ENCODE peak calls at places on chromosomes 1 and 21, in six cellular contexts. N, M, F, J, O and D are unnamed samples.

GRCh38 chr21:41726970-41727783 is 39.7 kb downstream of the RIPK4 start:
- DNase-seq in N (peak; percentile 80), M (no peak), F (peak; percentile 63), J (no peak), O (peak; percentile 86), D (no peak)

GRCh38 chr21:27290020-27290419 is 323.1 kb upstream of the ADAMTS5 start:
- DNase-seq in N (no peak), M (no peak), F (no peak), J (no peak), O (no peak), D (no peak)

GRCh38 chr1:14314032-14314431 is 284.5 kb upstream of the KAZN start:
- DNase-seq in N (no peak), M (no peak), F (peak; percentile 4), J (no peak), O (no peak), D (no peak)

GRCh38 chr1:227944931-227945890 is 2.5 kb downstream of the WNT9A start:
- DNase-seq in N (no peak), M (no peak), F (no peak), J (peak; percentile 46), O (no peak), D (peak; percentile 84)

GRCh38 chr1:159795534-159795933 is 6.6 kb upstream of the FCRL6 start:
- DNase-seq in N (no peak), M (no peak), F (no peak), J (no peak), O (no peak), D (no peak)

GRCh38 chr21:29669416-29669815 is 270.4 kb downstream of the GRIK1 start:
- DNase-seq in N (no peak), M (no peak), F (no peak), J (no peak), O (no peak), D (no peak)

GRCh38 chr1:200240655-200241054 is 169.2 kb downstream of the ZNF281 start:
- DNase-seq in N (peak; percentile 24), M (no peak), F (no peak), J (no peak), O (no peak), D (no peak)

GRCh38 chr21:38115870-38116269 is 140.9 kb upstream of the KCNJ15 start:
- DNase-seq in N (no peak), M (no peak), F (no peak), J (no peak), O (no peak), D (no peak)

GRCh38 chr1:232440325-232441059 is 189.4 kb downstream of the SIPA1L2 start:
- DNase-seq in N (no peak), M (no peak), F (no peak), J (no peak), O (no peak), D (no peak)

GRCh38 chr1:207352560-207352959 is 31.1 kb downstream of the CD55 start:
- DNase-seq in N (peak; percentile 26), M (no peak), F (peak; percentile 58), J (no peak), O (no peak), D (no peak)

GRCh38 chr1:206739411-206740076 is 31.0 kb upstream of the IL19 start:
- DNase-seq in N (no peak), M (no peak), F (no peak), J (no peak), O (no peak), D (no peak)

GRCh38 chr1:225470210-225470609 is 42.4 kb upstream of the LBR start:
- DNase-seq in N (no peak), M (no peak), F (no peak), J (no peak), O (no peak), D (no peak)

GRCh38 chr21:45392206-45392971 is 12.6 kb upstream of the COL18A1 start:
- DNase-seq in N (no peak), M (no peak), F (no peak), J (peak; percentile 29), O (no peak), D (no peak)

GRCh38 chr21:44869860-44870747 is 3.4 kb downstream of the PTTG1IP start:
- DNase-seq in N (peak; percentile 97), M (peak; percentile 70), F (peak; percentile 96), J (peak; percentile 59), O (no peak), D (no peak)

GRCh38 chr1:3827813-3828307 is 29.2 kb downstream of the CEP104 start:
- DNase-seq in N (peak; percentile 19), M (no peak), F (no peak), J (no peak), O (no peak), D (no peak)

GRCh38 chr1:84298688-84299535 is 2.6 kb upstream of the SAMD13 start:
- DNase-seq in N (peak; percentile 24), M (no peak), F (peak; percentile 10), J (peak; percentile 33), O (peak; percentile 10), D (no peak)

GRCh38 chr21:38467911-38468310 is 30.4 kb downstream of the ERG start:
- DNase-seq in N (no peak), M (no peak), F (no peak), J (no peak), O (no peak), D (no peak)

GRCh38 chr1:53079251-53079650 is 17.2 kb downstream of the PODN start:
- DNase-seq in N (no peak), M (no peak), F (no peak), J (no peak), O (no peak), D (no peak)

GRCh38 chr1:53080041-53080440 is 18.0 kb downstream of the PODN start:
- DNase-seq in N (no peak), M (no peak), F (no peak), J (no peak), O (no peak), D (no peak)

GRCh38 chr1:53082826-53083225 is 20.8 kb downstream of the PODN start:
- DNase-seq in N (no peak), M (no peak), F (no peak), J (no peak), O (no peak), D (no peak)

GRCh38 chr1:53080769-53081168 is 18.8 kb downstream of the PODN start:
- DNase-seq in N (no peak), M (no peak), F (no peak), J (no peak), O (no peak), D (no peak)

DNA sequence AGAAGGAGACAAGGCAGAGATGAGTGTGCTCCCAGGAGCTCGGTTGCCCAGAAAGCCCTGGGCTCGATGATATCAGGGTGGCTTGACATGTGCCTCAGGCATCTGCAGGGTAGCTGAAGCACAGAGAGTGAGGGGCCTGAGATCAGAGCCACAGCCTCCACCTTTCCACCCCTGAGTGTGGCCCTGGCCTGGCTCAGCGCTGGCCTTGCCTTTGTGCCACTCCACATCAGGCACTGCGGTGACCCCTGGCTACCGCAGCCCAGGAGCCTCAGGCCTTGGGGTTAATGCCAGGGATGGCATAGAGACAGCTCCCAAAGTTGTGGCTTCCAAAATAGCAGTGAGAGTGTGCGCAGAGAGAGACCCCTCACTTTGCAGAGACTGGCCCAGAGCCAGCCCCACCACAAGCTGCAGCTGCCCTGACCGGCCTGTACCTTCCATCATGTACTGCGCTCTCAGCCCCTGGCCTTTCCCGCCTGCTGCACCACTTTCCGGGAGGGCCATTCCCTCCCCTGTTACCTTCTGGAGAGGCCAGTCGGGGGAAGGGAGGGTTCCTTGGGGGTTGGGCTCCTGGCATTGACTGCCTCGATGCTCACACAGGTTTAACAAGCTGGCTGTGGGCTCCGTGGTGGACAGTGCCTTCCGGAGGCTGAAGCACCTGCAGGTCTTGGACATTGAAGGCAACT is 19.5 kb downstream of the PODN start:
- DNase-seq in N (no peak), M (no peak), F (no peak), J (no peak), O (no peak), D (no peak)
- TF ChIP-seq CTCF in N (no peak), M (no peak), F (no peak), J (no peak), O (no peak), D (no peak)

DNA sequence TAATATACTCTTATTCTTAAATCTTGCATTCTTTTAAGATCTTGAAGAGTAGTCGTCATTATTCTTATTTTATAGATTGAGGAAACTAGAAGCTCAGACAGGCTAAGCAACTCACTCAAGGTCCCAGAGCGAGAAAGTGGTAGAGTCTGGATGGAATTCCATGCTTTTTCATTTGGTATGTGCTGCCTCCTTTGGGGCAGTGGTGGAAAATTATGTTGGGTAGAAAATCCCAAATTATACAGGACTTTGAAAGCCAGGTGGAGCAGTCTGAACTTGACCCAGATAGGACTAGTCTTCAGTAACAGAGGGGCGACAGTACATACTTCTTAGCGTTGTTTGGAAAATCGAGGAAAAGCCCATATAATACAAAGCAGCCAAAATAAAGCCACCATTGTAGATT is 205.6 kb downstream of the ATG4C start:
- DNase-seq in N (no peak), M (no peak), F (no peak), J (no peak), O (no peak), D (no peak)
- TF ChIP-seq CTCF in N (no peak), M (no peak), F (no peak), J (no peak), O (no peak), D (peak; percentile 33)

GRCh38 chr1:241408170-241408569 is 51.2 kb upstream of the RGS7 start:
- DNase-seq in N (peak; percentile 69), M (no peak), F (peak; percentile 39), J (no peak), O (no peak), D (no peak)
- TF ChIP-seq CTCF in N (no peak), M (no peak), F (no peak), J (no peak), O (no peak), D (peak; percentile 59)

GRCh38 chr1:113963281-113963906 is 15.9 kb upstream of the OLFML3 start:
- DNase-seq in N (peak; percentile 21), M (no peak), F (no peak), J (no peak), O (no peak), D (no peak)
- TF ChIP-seq CTCF in N (no peak), M (no peak), F (no peak), J (no peak), O (no peak), D (no peak)

GRCh38 chr1:9031484-9032259 is 5.4 kb upstream of the SLC2A7 start:
- DNase-seq in N (no peak), M (no peak), F (no peak), J (no peak), O (no peak), D (no peak)
- TF ChIP-seq CTCF in N (no peak), M (no peak), F (no peak), J (no peak), O (no peak), D (no peak)

DNA sequence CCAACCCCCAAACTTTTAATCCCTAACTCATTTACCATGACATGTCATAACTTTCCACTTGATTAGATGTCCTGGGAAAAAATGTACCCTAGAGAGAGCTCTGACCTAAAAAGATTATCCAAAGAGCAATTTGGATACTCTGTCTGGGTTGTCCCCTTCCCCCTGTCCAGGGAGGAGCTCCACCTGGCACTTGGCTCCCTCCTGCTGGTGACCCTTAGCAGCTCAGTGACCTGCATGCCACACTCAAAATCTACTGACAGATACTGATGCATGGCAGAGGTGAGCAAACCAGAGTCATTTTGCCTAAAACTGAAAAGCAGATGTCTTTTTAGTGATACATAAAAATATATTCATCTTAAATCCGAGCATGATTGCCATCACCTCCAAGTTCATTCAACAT is 442.3 kb upstream of the CHRM3 start:
- DNase-seq in N (no peak), M (no peak), F (no peak), J (no peak), O (no peak), D (no peak)
- TF ChIP-seq CTCF in N (no peak), M (no peak), F (no peak), J (no peak), O (no peak), D (no peak)